ENCODE peak calls at places on chromosomes 3 and 15, in eight cellular contexts. One of them, this sample, is unnamed.

GRCh38 chr3:13349823-13350222 is 70.3 kb downstream of the NUP210 start:
- DNase-seq in IMR-90: no peak
- DNase-seq in adrenal gland: no peak
- DNase-seq in colonic mucosa: no peak
- DNase-seq in neural progenitor cell: peak; percentile 86
- DNase-seq in thyroid gland: no peak
- DNase-seq in CD8-positive, alpha-beta T cell: no peak
- DNase-seq in HCT116: no peak
- DNase-seq in this sample: no peak

GRCh38 chr3:17432237-17432636 is 310.2 kb downstream of the TBC1D5 start:
- DNase-seq in IMR-90: peak; percentile 16
- DNase-seq in adrenal gland: no peak
- DNase-seq in colonic mucosa: no peak
- DNase-seq in neural progenitor cell: no peak
- DNase-seq in thyroid gland: no peak
- DNase-seq in CD8-positive, alpha-beta T cell: no peak
- DNase-seq in HCT116: no peak
- DNase-seq in this sample: no peak

GRCh38 chr3:119831941-119832371 is 50.1 kb downstream of the NR1I2 start:
- DNase-seq in IMR-90: peak; percentile 70
- DNase-seq in adrenal gland: no peak
- DNase-seq in colonic mucosa: no peak
- DNase-seq in neural progenitor cell: no peak
- DNase-seq in thyroid gland: no peak
- DNase-seq in CD8-positive, alpha-beta T cell: no peak
- DNase-seq in HCT116: no peak
- DNase-seq in this sample: no peak

GRCh38 chr3:72378287-72378686 is 470.0 kb downstream of the SHQ1 start:
- DNase-seq in IMR-90: no peak
- DNase-seq in adrenal gland: no peak
- DNase-seq in colonic mucosa: no peak
- DNase-seq in neural progenitor cell: no peak
- DNase-seq in thyroid gland: no peak
- DNase-seq in CD8-positive, alpha-beta T cell: no peak
- DNase-seq in HCT116: no peak
- DNase-seq in this sample: no peak

GRCh38 chr3:158732856-158733200 is 571 bp upstream of the RARRES1 start:
- DNase-seq in IMR-90: no peak
- DNase-seq in adrenal gland: no peak
- DNase-seq in colonic mucosa: no peak
- DNase-seq in neural progenitor cell: no peak
- DNase-seq in thyroid gland: no peak
- DNase-seq in CD8-positive, alpha-beta T cell: no peak
- DNase-seq in HCT116: no peak
- DNase-seq in this sample: no peak

GRCh38 chr3:123385072-123385471 is 63.8 kb downstream of the ADCY5 start:
- DNase-seq in IMR-90: peak; percentile 37
- DNase-seq in adrenal gland: no peak
- DNase-seq in colonic mucosa: peak; percentile 39
- DNase-seq in neural progenitor cell: no peak
- DNase-seq in thyroid gland: no peak
- DNase-seq in CD8-positive, alpha-beta T cell: no peak
- DNase-seq in HCT116: no peak
- DNase-seq in this sample: peak; percentile 94

GRCh38 chr3:27978440-27978839 is 256.3 kb upstream of the EOMES start:
- DNase-seq in IMR-90: no peak
- DNase-seq in adrenal gland: no peak
- DNase-seq in colonic mucosa: no peak
- DNase-seq in neural progenitor cell: no peak
- DNase-seq in thyroid gland: no peak
- DNase-seq in CD8-positive, alpha-beta T cell: no peak
- DNase-seq in HCT116: no peak
- DNase-seq in this sample: no peak

GRCh38 chr3:60989893-60990740 is 261.1 kb downstream of the FHIT start:
- DNase-seq in IMR-90: no peak
- DNase-seq in adrenal gland: no peak
- DNase-seq in colonic mucosa: no peak
- DNase-seq in neural progenitor cell: no peak
- DNase-seq in thyroid gland: no peak
- DNase-seq in CD8-positive, alpha-beta T cell: no peak
- DNase-seq in HCT116: no peak
- DNase-seq in this sample: no peak

GRCh38 chr15:31214864-31215489 is 111.7 kb upstream of the KLF13 start:
- DNase-seq in IMR-90: no peak
- DNase-seq in adrenal gland: peak; percentile 54
- DNase-seq in colonic mucosa: peak; percentile 50
- DNase-seq in neural progenitor cell: no peak
- DNase-seq in thyroid gland: peak; percentile 93
- DNase-seq in CD8-positive, alpha-beta T cell: no peak
- DNase-seq in HCT116: no peak
- DNase-seq in this sample: no peak

GRCh38 chr3:167001374-167001773 is 378.7 kb downstream of the ZBBX start:
- DNase-seq in IMR-90: no peak
- DNase-seq in adrenal gland: no peak
- DNase-seq in colonic mucosa: no peak
- DNase-seq in neural progenitor cell: no peak
- DNase-seq in thyroid gland: no peak
- DNase-seq in CD8-positive, alpha-beta T cell: no peak
- DNase-seq in HCT116: no peak
- DNase-seq in this sample: no peak

GRCh38 chr15:65132841-65133549 is 613 bp downstream of the PDCD7 start:
- DNase-seq in IMR-90: peak; percentile 47
- DNase-seq in adrenal gland: peak; percentile 56
- DNase-seq in colonic mucosa: peak; percentile 32
- DNase-seq in neural progenitor cell: peak; percentile 80
- DNase-seq in thyroid gland: peak; percentile 61
- DNase-seq in CD8-positive, alpha-beta T cell: peak; percentile 2
- DNase-seq in HCT116: no peak
- DNase-seq in this sample: peak; percentile 43

GRCh38 chr15:57528940-57529565 is 62.7 kb upstream of the MYZAP start:
- DNase-seq in IMR-90: no peak
- DNase-seq in adrenal gland: no peak
- DNase-seq in colonic mucosa: no peak
- DNase-seq in neural progenitor cell: no peak
- DNase-seq in thyroid gland: no peak
- DNase-seq in CD8-positive, alpha-beta T cell: no peak
- DNase-seq in HCT116: no peak
- DNase-seq in this sample: no peak

GRCh38 chr3:86958534-86958933 is 32.4 kb downstream of the VGLL3 start:
- DNase-seq in IMR-90: peak; percentile 89
- DNase-seq in adrenal gland: no peak
- DNase-seq in colonic mucosa: no peak
- DNase-seq in neural progenitor cell: no peak
- DNase-seq in thyroid gland: no peak
- DNase-seq in CD8-positive, alpha-beta T cell: no peak
- DNase-seq in HCT116: no peak
- DNase-seq in this sample: peak; percentile 42

GRCh38 chr3:9028134-9028533 is 64.9 kb upstream of the RAD18 start:
- DNase-seq in IMR-90: peak; percentile 35
- DNase-seq in adrenal gland: peak; percentile 94
- DNase-seq in colonic mucosa: peak; percentile 83
- DNase-seq in neural progenitor cell: no peak
- DNase-seq in thyroid gland: peak; percentile 99
- DNase-seq in CD8-positive, alpha-beta T cell: no peak
- DNase-seq in HCT116: no peak
- DNase-seq in this sample: peak; percentile 6

GRCh38 chr15:67138946-67139855 is 73.8 kb downstream of the SMAD3 start:
- DNase-seq in IMR-90: peak; percentile 52
- DNase-seq in adrenal gland: no peak
- DNase-seq in colonic mucosa: no peak
- DNase-seq in neural progenitor cell: no peak
- DNase-seq in thyroid gland: no peak
- DNase-seq in CD8-positive, alpha-beta T cell: no peak
- DNase-seq in HCT116: no peak
- DNase-seq in this sample: no peak

GRCh38 chr15:57406040-57406772 is 29.9 kb downstream of the CGNL1 start:
- DNase-seq in IMR-90: peak; percentile 19
- DNase-seq in adrenal gland: no peak
- DNase-seq in colonic mucosa: no peak
- DNase-seq in neural progenitor cell: no peak
- DNase-seq in thyroid gland: no peak
- DNase-seq in CD8-positive, alpha-beta T cell: no peak
- DNase-seq in HCT116: no peak
- DNase-seq in this sample: no peak

GRCh38 chr3:77885381-77885780 is 845.5 kb downstream of the ROBO2 start:
- DNase-seq in IMR-90: no peak
- DNase-seq in adrenal gland: no peak
- DNase-seq in colonic mucosa: no peak
- DNase-seq in neural progenitor cell: no peak
- DNase-seq in thyroid gland: no peak
- DNase-seq in CD8-positive, alpha-beta T cell: no peak
- DNase-seq in HCT116: no peak
- DNase-seq in this sample: no peak

GRCh38 chr15:89206908-89207331 is 14.5 kb downstream of the RLBP1 start:
- DNase-seq in IMR-90: peak; percentile 57
- DNase-seq in adrenal gland: peak; percentile 80
- DNase-seq in colonic mucosa: peak; percentile 78
- DNase-seq in neural progenitor cell: peak; percentile 91
- DNase-seq in thyroid gland: peak; percentile 78
- DNase-seq in CD8-positive, alpha-beta T cell: peak; percentile 59
- DNase-seq in HCT116: peak; percentile 47
- DNase-seq in this sample: peak; percentile 68

GRCh38 chr3:14634763-14635400 is 16.7 kb upstream of the CCDC174 start:
- DNase-seq in IMR-90: peak; percentile 76
- DNase-seq in adrenal gland: no peak
- DNase-seq in colonic mucosa: no peak
- DNase-seq in neural progenitor cell: no peak
- DNase-seq in thyroid gland: no peak
- DNase-seq in CD8-positive, alpha-beta T cell: no peak
- DNase-seq in HCT116: no peak
- DNase-seq in this sample: no peak

GRCh38 chr3:48398701-48399386 is 26.8 kb downstream of the FBXW12 start:
- DNase-seq in IMR-90: no peak
- DNase-seq in adrenal gland: no peak
- DNase-seq in colonic mucosa: no peak
- DNase-seq in neural progenitor cell: no peak
- DNase-seq in thyroid gland: no peak
- DNase-seq in CD8-positive, alpha-beta T cell: no peak
- DNase-seq in HCT116: no peak
- DNase-seq in this sample: no peak
- H3K27ac ChIP-seq in IMR-90: no peak overlapping the region
- H3K27ac ChIP-seq in adrenal gland: no peak overlapping the region
- H3K27ac ChIP-seq in colonic mucosa: no peak overlapping the region
- H3K27ac ChIP-seq in neural progenitor cell: no peak overlapping the region
- H3K27ac ChIP-seq in thyroid gland: no peak overlapping the region
- H3K27ac ChIP-seq in CD8-positive, alpha-beta T cell: no peak overlapping the region
- H3K27ac ChIP-seq in HCT116: no peak overlapping the region
- H3K27ac ChIP-seq in this sample: no peak overlapping the region

DNA sequence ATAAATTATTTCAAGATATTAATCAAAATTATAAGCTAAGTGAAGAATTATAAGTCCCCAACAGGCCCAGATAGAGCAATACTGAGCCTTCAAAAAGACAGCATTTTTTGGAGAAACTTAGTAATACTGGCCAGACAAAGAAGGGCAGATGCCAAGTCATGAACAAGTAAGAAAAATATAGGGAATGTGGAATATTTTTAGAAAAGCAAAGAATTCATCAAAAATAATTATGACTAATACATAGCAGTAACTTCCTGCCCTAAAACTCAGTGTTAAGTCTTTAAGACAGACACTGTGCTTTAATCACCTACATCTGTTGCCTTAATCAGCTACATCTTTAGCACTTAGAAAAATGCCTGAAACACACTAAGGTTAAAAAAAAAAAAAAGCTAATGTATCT is 31.2 kb downstream of the DPH6 start:
- DNase-seq in IMR-90: peak; percentile 33
- DNase-seq in adrenal gland: no peak
- DNase-seq in colonic mucosa: no peak
- DNase-seq in neural progenitor cell: no peak
- DNase-seq in thyroid gland: no peak
- DNase-seq in CD8-positive, alpha-beta T cell: no peak
- DNase-seq in HCT116: no peak
- DNase-seq in this sample: no peak
- H3K4me1 ChIP-seq in IMR-90: no peaks in the 10 kb centered on the region
- H3K4me1 ChIP-seq in adrenal gland: no peaks in the 10 kb centered on the region
- H3K4me1 ChIP-seq in colonic mucosa: no peaks in the 10 kb centered on the region
- H3K4me1 ChIP-seq in neural progenitor cell: peaks cover 2% of the 10 kb centered on the region
- H3K4me1 ChIP-seq in thyroid gland: no peaks in the 10 kb centered on the region
- H3K4me1 ChIP-seq in CD8-positive, alpha-beta T cell: no peaks in the 10 kb centered on the region
- H3K4me1 ChIP-seq in HCT116: no peaks in the 10 kb centered on the region
- H3K4me1 ChIP-seq in this sample: no peaks in the 10 kb centered on the region

GRCh38 chr15:92393287-92393993 is at the start of gene ST8SIA2:
- DNase-seq in IMR-90: no peak
- DNase-seq in adrenal gland: no peak
- DNase-seq in colonic mucosa: peak; percentile 27
- DNase-seq in neural progenitor cell: peak; percentile 93
- DNase-seq in thyroid gland: peak; percentile 64
- DNase-seq in CD8-positive, alpha-beta T cell: no peak
- DNase-seq in HCT116: no peak
- DNase-seq in this sample: peak; percentile 60

GRCh38 chr15:92395176-92395521 is 1.5 kb downstream of the ST8SIA2 start:
- DNase-seq in IMR-90: no peak
- DNase-seq in adrenal gland: no peak
- DNase-seq in colonic mucosa: no peak
- DNase-seq in neural progenitor cell: peak; percentile 31
- DNase-seq in thyroid gland: no peak
- DNase-seq in CD8-positive, alpha-beta T cell: no peak
- DNase-seq in HCT116: no peak
- DNase-seq in this sample: no peak

GRCh38 chr15:92394327-92395175 is 870 bp downstream of the ST8SIA2 start:
- DNase-seq in IMR-90: no peak
- DNase-seq in adrenal gland: no peak
- DNase-seq in colonic mucosa: no peak
- DNase-seq in neural progenitor cell: peak; percentile 74
- DNase-seq in thyroid gland: no peak
- DNase-seq in CD8-positive, alpha-beta T cell: no peak
- DNase-seq in HCT116: no peak
- DNase-seq in this sample: no peak

GRCh38 chr15:92392966-92393286 is 755 bp upstream of the ST8SIA2 start:
- DNase-seq in IMR-90: no peak
- DNase-seq in adrenal gland: no peak
- DNase-seq in colonic mucosa: no peak
- DNase-seq in neural progenitor cell: peak; percentile 21
- DNase-seq in thyroid gland: no peak
- DNase-seq in CD8-positive, alpha-beta T cell: no peak
- DNase-seq in HCT116: no peak
- DNase-seq in this sample: no peak

DNA sequence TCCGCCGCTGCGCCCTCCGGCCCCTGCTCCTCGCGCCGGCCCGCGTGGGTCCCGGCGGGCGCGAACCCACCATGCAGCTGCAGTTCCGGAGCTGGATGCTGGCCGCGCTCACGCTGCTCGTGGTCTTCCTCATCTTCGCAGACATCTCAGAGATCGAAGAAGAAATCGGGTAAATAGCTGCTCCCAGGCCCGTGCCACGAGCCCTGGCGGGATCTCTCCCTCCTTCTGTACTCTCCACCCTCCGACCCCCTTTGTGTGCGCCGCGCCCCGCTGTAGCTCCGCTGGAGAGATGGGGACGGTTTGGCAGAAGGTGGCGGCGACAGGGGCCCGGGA is 279 bp downstream of the ST8SIA2 start:
- DNase-seq in IMR-90: no peak
- DNase-seq in adrenal gland: no peak
- DNase-seq in colonic mucosa: no peak
- DNase-seq in neural progenitor cell: no peak
- DNase-seq in thyroid gland: no peak
- DNase-seq in CD8-positive, alpha-beta T cell: no peak
- DNase-seq in HCT116: no peak
- DNase-seq in this sample: no peak
- H3K27me3 ChIP-seq in IMR-90: peaks cover 25% of the 10 kb centered on the region
- H3K27me3 ChIP-seq in adrenal gland: peaks cover 47% of the 10 kb centered on the region
- H3K27me3 ChIP-seq in colonic mucosa: peaks cover 56% of the 10 kb centered on the region
- H3K27me3 ChIP-seq in neural progenitor cell: peaks cover 64% of the 10 kb centered on the region
- H3K27me3 ChIP-seq in thyroid gland: no peaks in the 10 kb centered on the region
- H3K27me3 ChIP-seq in CD8-positive, alpha-beta T cell: no peaks in the 10 kb centered on the region
- H3K27me3 ChIP-seq in HCT116: peaks cover 24% of the 10 kb centered on the region
- H3K27me3 ChIP-seq in this sample: peaks cover 57% of the 10 kb centered on the region

GRCh38 chr15:80433836-80434235 is 29.7 kb downstream of the ARNT2 start:
- DNase-seq in IMR-90: no peak
- DNase-seq in adrenal gland: no peak
- DNase-seq in colonic mucosa: no peak
- DNase-seq in neural progenitor cell: no peak
- DNase-seq in thyroid gland: no peak
- DNase-seq in CD8-positive, alpha-beta T cell: no peak
- DNase-seq in HCT116: no peak
- DNase-seq in this sample: no peak
- H3K27ac ChIP-seq in IMR-90: no peak overlapping the region
- H3K27ac ChIP-seq in adrenal gland: no peak overlapping the region
- H3K27ac ChIP-seq in colonic mucosa: no peak overlapping the region
- H3K27ac ChIP-seq in neural progenitor cell: no peak overlapping the region
- H3K27ac ChIP-seq in thyroid gland: no peak overlapping the region
- H3K27ac ChIP-seq in CD8-positive, alpha-beta T cell: no peak overlapping the region
- H3K27ac ChIP-seq in HCT116: no peak overlapping the region
- H3K27ac ChIP-seq in this sample: no peak overlapping the region